ENCODE peak calls at places on chromosome 9, in eight cellular contexts. One of them, this sample, is unnamed.

GRCh38 chr9:134566196-134566822 is 75.3 kb upstream of the COL5A1 start:
- DNase-seq in EH: no peak
- DNase-seq in NCI-H1092 treated with DMSO at 0.1 percent for 48 hours: no peak
- DNase-seq in GM13976: no peak
- DNase-seq in GM12865: no peak
- DNase-seq in stimulated activated naive CD4-positive, alpha-beta T cell: no peak
- DNase-seq in T-helper 9 cell: no peak
- DNase-seq in stimulated activated CD8-positive, alpha-beta memory T cell treated with anti-CD3 and anti-CD28 coated beads, Interleukin-12 subunit alpha, Interleukin-12 subunit beta, amount 100 ng/mL, for 4 hours: no peak
- DNase-seq in this sample: no peak

GRCh38 chr9:127572961-127573727 is 38.9 kb upstream of the STXBP1 start:
- DNase-seq in EH: peak
- DNase-seq in NCI-H1092 treated with DMSO at 0.1 percent for 48 hours: no peak
- DNase-seq in GM13976: no peak
- DNase-seq in GM12865: no peak
- DNase-seq in stimulated activated naive CD4-positive, alpha-beta T cell: no peak
- DNase-seq in T-helper 9 cell: no peak
- DNase-seq in stimulated activated CD8-positive, alpha-beta memory T cell treated with anti-CD3 and anti-CD28 coated beads, Interleukin-12 subunit alpha, Interleukin-12 subunit beta, amount 100 ng/mL, for 4 hours: no peak
- DNase-seq in this sample: no peak

GRCh38 chr9:134251296-134251695 is 75.0 kb upstream of the RXRA start:
- DNase-seq in EH: no peak
- DNase-seq in NCI-H1092 treated with DMSO at 0.1 percent for 48 hours: no peak
- DNase-seq in GM13976: no peak
- DNase-seq in GM12865: no peak
- DNase-seq in stimulated activated naive CD4-positive, alpha-beta T cell: no peak
- DNase-seq in T-helper 9 cell: no peak
- DNase-seq in stimulated activated CD8-positive, alpha-beta memory T cell treated with anti-CD3 and anti-CD28 coated beads, Interleukin-12 subunit alpha, Interleukin-12 subunit beta, amount 100 ng/mL, for 4 hours: no peak
- DNase-seq in this sample: no peak

GRCh38 chr9:131395027-131395744 is 1.3 kb downstream of the PRRC2B start:
- DNase-seq in EH: peak
- DNase-seq in NCI-H1092 treated with DMSO at 0.1 percent for 48 hours: no peak
- DNase-seq in GM13976: peak
- DNase-seq in GM12865: peak
- DNase-seq in stimulated activated naive CD4-positive, alpha-beta T cell: peak
- DNase-seq in T-helper 9 cell: peak
- DNase-seq in stimulated activated CD8-positive, alpha-beta memory T cell treated with anti-CD3 and anti-CD28 coated beads, Interleukin-12 subunit alpha, Interleukin-12 subunit beta, amount 100 ng/mL, for 4 hours: peak
- DNase-seq in this sample: peak

GRCh38 chr9:136399176-136400037 is 563 bp downstream of the SNAPC4 start:
- DNase-seq in EH: peak
- DNase-seq in NCI-H1092 treated with DMSO at 0.1 percent for 48 hours: no peak
- DNase-seq in GM13976: peak
- DNase-seq in GM12865: peak
- DNase-seq in stimulated activated naive CD4-positive, alpha-beta T cell: no peak
- DNase-seq in T-helper 9 cell: peak
- DNase-seq in stimulated activated CD8-positive, alpha-beta memory T cell treated with anti-CD3 and anti-CD28 coated beads, Interleukin-12 subunit alpha, Interleukin-12 subunit beta, amount 100 ng/mL, for 4 hours: peak
- DNase-seq in this sample: peak

GRCh38 chr9:135588886-135589595 is 27.5 kb downstream of the PAEP start:
- DNase-seq in EH: no peak
- DNase-seq in NCI-H1092 treated with DMSO at 0.1 percent for 48 hours: no peak
- DNase-seq in GM13976: peak
- DNase-seq in GM12865: no peak
- DNase-seq in stimulated activated naive CD4-positive, alpha-beta T cell: no peak
- DNase-seq in T-helper 9 cell: no peak
- DNase-seq in stimulated activated CD8-positive, alpha-beta memory T cell treated with anti-CD3 and anti-CD28 coated beads, Interleukin-12 subunit alpha, Interleukin-12 subunit beta, amount 100 ng/mL, for 4 hours: no peak
- DNase-seq in this sample: no peak

GRCh38 chr9:116002624-116003023 is 151.0 kb upstream of the PAPPA start:
- DNase-seq in EH: peak
- DNase-seq in NCI-H1092 treated with DMSO at 0.1 percent for 48 hours: no peak
- DNase-seq in GM13976: no peak
- DNase-seq in GM12865: no peak
- DNase-seq in stimulated activated naive CD4-positive, alpha-beta T cell: no peak
- DNase-seq in T-helper 9 cell: no peak
- DNase-seq in stimulated activated CD8-positive, alpha-beta memory T cell treated with anti-CD3 and anti-CD28 coated beads, Interleukin-12 subunit alpha, Interleukin-12 subunit beta, amount 100 ng/mL, for 4 hours: no peak
- DNase-seq in this sample: no peak

GRCh38 chr9:98994226-98995058 is 50.7 kb downstream of the COL15A1 start:
- DNase-seq in EH: no peak
- DNase-seq in NCI-H1092 treated with DMSO at 0.1 percent for 48 hours: no peak
- DNase-seq in GM13976: no peak
- DNase-seq in GM12865: no peak
- DNase-seq in stimulated activated naive CD4-positive, alpha-beta T cell: no peak
- DNase-seq in T-helper 9 cell: no peak
- DNase-seq in stimulated activated CD8-positive, alpha-beta memory T cell treated with anti-CD3 and anti-CD28 coated beads, Interleukin-12 subunit alpha, Interleukin-12 subunit beta, amount 100 ng/mL, for 4 hours: no peak
- DNase-seq in this sample: no peak

GRCh38 chr9:94950733-94951590 is 224.5 kb downstream of the AOPEP start:
- DNase-seq in EH: peak
- DNase-seq in NCI-H1092 treated with DMSO at 0.1 percent for 48 hours: no peak
- DNase-seq in GM13976: no peak
- DNase-seq in GM12865: no peak
- DNase-seq in stimulated activated naive CD4-positive, alpha-beta T cell: no peak
- DNase-seq in T-helper 9 cell: no peak
- DNase-seq in stimulated activated CD8-positive, alpha-beta memory T cell treated with anti-CD3 and anti-CD28 coated beads, Interleukin-12 subunit alpha, Interleukin-12 subunit beta, amount 100 ng/mL, for 4 hours: no peak
- DNase-seq in this sample: no peak

GRCh38 chr9:130177898-130178805 is 5.9 kb downstream of the NCS1 start:
- DNase-seq in EH: peak
- DNase-seq in NCI-H1092 treated with DMSO at 0.1 percent for 48 hours: no peak
- DNase-seq in GM13976: no peak
- DNase-seq in GM12865: no peak
- DNase-seq in stimulated activated naive CD4-positive, alpha-beta T cell: no peak
- DNase-seq in T-helper 9 cell: no peak
- DNase-seq in stimulated activated CD8-positive, alpha-beta memory T cell treated with anti-CD3 and anti-CD28 coated beads, Interleukin-12 subunit alpha, Interleukin-12 subunit beta, amount 100 ng/mL, for 4 hours: no peak
- DNase-seq in this sample: no peak

GRCh38 chr9:97830884-97831829 is 21.9 kb upstream of the FOXE1 start:
- DNase-seq in EH: no peak
- DNase-seq in NCI-H1092 treated with DMSO at 0.1 percent for 48 hours: no peak
- DNase-seq in GM13976: no peak
- DNase-seq in GM12865: no peak
- DNase-seq in stimulated activated naive CD4-positive, alpha-beta T cell: no peak
- DNase-seq in T-helper 9 cell: no peak
- DNase-seq in stimulated activated CD8-positive, alpha-beta memory T cell treated with anti-CD3 and anti-CD28 coated beads, Interleukin-12 subunit alpha, Interleukin-12 subunit beta, amount 100 ng/mL, for 4 hours: no peak
- DNase-seq in this sample: no peak

GRCh38 chr9:37531699-37532098 is 44.5 kb downstream of the FBXO10 start:
- DNase-seq in EH: no peak
- DNase-seq in NCI-H1092 treated with DMSO at 0.1 percent for 48 hours: no peak
- DNase-seq in GM13976: no peak
- DNase-seq in GM12865: peak
- DNase-seq in stimulated activated naive CD4-positive, alpha-beta T cell: no peak
- DNase-seq in T-helper 9 cell: peak
- DNase-seq in stimulated activated CD8-positive, alpha-beta memory T cell treated with anti-CD3 and anti-CD28 coated beads, Interleukin-12 subunit alpha, Interleukin-12 subunit beta, amount 100 ng/mL, for 4 hours: no peak
- DNase-seq in this sample: peak

GRCh38 chr9:36865731-36866635 is 168.1 kb downstream of the PAX5 start:
- DNase-seq in EH: no peak
- DNase-seq in NCI-H1092 treated with DMSO at 0.1 percent for 48 hours: no peak
- DNase-seq in GM13976: no peak
- DNase-seq in GM12865: no peak
- DNase-seq in stimulated activated naive CD4-positive, alpha-beta T cell: no peak
- DNase-seq in T-helper 9 cell: no peak
- DNase-seq in stimulated activated CD8-positive, alpha-beta memory T cell treated with anti-CD3 and anti-CD28 coated beads, Interleukin-12 subunit alpha, Interleukin-12 subunit beta, amount 100 ng/mL, for 4 hours: no peak
- DNase-seq in this sample: no peak

GRCh38 chr9:110298028-110298605 is 39.5 kb downstream of the TXNDC8 start:
- DNase-seq in EH: no peak
- DNase-seq in NCI-H1092 treated with DMSO at 0.1 percent for 48 hours: no peak
- DNase-seq in GM13976: no peak
- DNase-seq in GM12865: no peak
- DNase-seq in stimulated activated naive CD4-positive, alpha-beta T cell: no peak
- DNase-seq in T-helper 9 cell: no peak
- DNase-seq in stimulated activated CD8-positive, alpha-beta memory T cell treated with anti-CD3 and anti-CD28 coated beads, Interleukin-12 subunit alpha, Interleukin-12 subunit beta, amount 100 ng/mL, for 4 hours: no peak
- DNase-seq in this sample: no peak

GRCh38 chr9:136881691-136882108 is 4.6 kb upstream of the TRAF2 start:
- DNase-seq in EH: peak
- DNase-seq in NCI-H1092 treated with DMSO at 0.1 percent for 48 hours: no peak
- DNase-seq in GM13976: peak
- DNase-seq in GM12865: peak
- DNase-seq in stimulated activated naive CD4-positive, alpha-beta T cell: no peak
- DNase-seq in T-helper 9 cell: no peak
- DNase-seq in stimulated activated CD8-positive, alpha-beta memory T cell treated with anti-CD3 and anti-CD28 coated beads, Interleukin-12 subunit alpha, Interleukin-12 subunit beta, amount 100 ng/mL, for 4 hours: no peak
- DNase-seq in this sample: peak

GRCh38 chr9:76456202-76456926 is 2.6 kb upstream of the GCNT1 start:
- DNase-seq in EH: peak
- DNase-seq in NCI-H1092 treated with DMSO at 0.1 percent for 48 hours: peak
- DNase-seq in GM13976: peak
- DNase-seq in GM12865: peak
- DNase-seq in stimulated activated naive CD4-positive, alpha-beta T cell: peak
- DNase-seq in T-helper 9 cell: peak
- DNase-seq in stimulated activated CD8-positive, alpha-beta memory T cell treated with anti-CD3 and anti-CD28 coated beads, Interleukin-12 subunit alpha, Interleukin-12 subunit beta, amount 100 ng/mL, for 4 hours: no peak
- DNase-seq in this sample: peak

GRCh38 chr9:127214421-127215265 is 49.9 kb upstream of the GARNL3 start:
- DNase-seq in EH: peak
- DNase-seq in NCI-H1092 treated with DMSO at 0.1 percent for 48 hours: peak
- DNase-seq in GM13976: peak
- DNase-seq in GM12865: peak
- DNase-seq in stimulated activated naive CD4-positive, alpha-beta T cell: peak
- DNase-seq in T-helper 9 cell: peak
- DNase-seq in stimulated activated CD8-positive, alpha-beta memory T cell treated with anti-CD3 and anti-CD28 coated beads, Interleukin-12 subunit alpha, Interleukin-12 subunit beta, amount 100 ng/mL, for 4 hours: no peak
- DNase-seq in this sample: peak

GRCh38 chr9:89380437-89381307 is 62.4 kb downstream of the SECISBP2 start:
- DNase-seq in EH: no peak
- DNase-seq in NCI-H1092 treated with DMSO at 0.1 percent for 48 hours: no peak
- DNase-seq in GM13976: no peak
- DNase-seq in GM12865: no peak
- DNase-seq in stimulated activated naive CD4-positive, alpha-beta T cell: no peak
- DNase-seq in T-helper 9 cell: no peak
- DNase-seq in stimulated activated CD8-positive, alpha-beta memory T cell treated with anti-CD3 and anti-CD28 coated beads, Interleukin-12 subunit alpha, Interleukin-12 subunit beta, amount 100 ng/mL, for 4 hours: no peak
- DNase-seq in this sample: no peak

GRCh38 chr9:127980706-127981558 is at the start of gene EEIG1:
- DNase-seq in EH: peak
- DNase-seq in NCI-H1092 treated with DMSO at 0.1 percent for 48 hours: peak
- DNase-seq in GM13976: peak
- DNase-seq in GM12865: peak
- DNase-seq in stimulated activated naive CD4-positive, alpha-beta T cell: peak
- DNase-seq in T-helper 9 cell: peak
- DNase-seq in stimulated activated CD8-positive, alpha-beta memory T cell treated with anti-CD3 and anti-CD28 coated beads, Interleukin-12 subunit alpha, Interleukin-12 subunit beta, amount 100 ng/mL, for 4 hours: peak
- DNase-seq in this sample: peak

GRCh38 chr9:122364117-122364782 is 6.6 kb upstream of the PTGS1 start:
- DNase-seq in EH: peak
- DNase-seq in NCI-H1092 treated with DMSO at 0.1 percent for 48 hours: no peak
- DNase-seq in GM13976: no peak
- DNase-seq in GM12865: no peak
- DNase-seq in stimulated activated naive CD4-positive, alpha-beta T cell: no peak
- DNase-seq in T-helper 9 cell: no peak
- DNase-seq in stimulated activated CD8-positive, alpha-beta memory T cell treated with anti-CD3 and anti-CD28 coated beads, Interleukin-12 subunit alpha, Interleukin-12 subunit beta, amount 100 ng/mL, for 4 hours: no peak
- DNase-seq in this sample: no peak

GRCh38 chr9:130640681-130641080 is 23.7 kb upstream of the PRDM12 start:
- DNase-seq in EH: no peak
- DNase-seq in NCI-H1092 treated with DMSO at 0.1 percent for 48 hours: no peak
- DNase-seq in GM13976: no peak
- DNase-seq in GM12865: no peak
- DNase-seq in stimulated activated naive CD4-positive, alpha-beta T cell: no peak
- DNase-seq in T-helper 9 cell: no peak
- DNase-seq in stimulated activated CD8-positive, alpha-beta memory T cell treated with anti-CD3 and anti-CD28 coated beads, Interleukin-12 subunit alpha, Interleukin-12 subunit beta, amount 100 ng/mL, for 4 hours: no peak
- DNase-seq in this sample: no peak

GRCh38 chr9:131622536-131622935 is 77.2 kb downstream of the PRRT1B start:
- DNase-seq in EH: no peak
- DNase-seq in NCI-H1092 treated with DMSO at 0.1 percent for 48 hours: no peak
- DNase-seq in GM13976: peak
- DNase-seq in GM12865: peak
- DNase-seq in stimulated activated naive CD4-positive, alpha-beta T cell: no peak
- DNase-seq in T-helper 9 cell: no peak
- DNase-seq in stimulated activated CD8-positive, alpha-beta memory T cell treated with anti-CD3 and anti-CD28 coated beads, Interleukin-12 subunit alpha, Interleukin-12 subunit beta, amount 100 ng/mL, for 4 hours: no peak
- DNase-seq in this sample: no peak

GRCh38 chr9:94801242-94801641 is 74.7 kb downstream of the AOPEP start:
- DNase-seq in EH: peak
- DNase-seq in NCI-H1092 treated with DMSO at 0.1 percent for 48 hours: no peak
- DNase-seq in GM13976: no peak
- DNase-seq in GM12865: no peak
- DNase-seq in stimulated activated naive CD4-positive, alpha-beta T cell: no peak
- DNase-seq in T-helper 9 cell: no peak
- DNase-seq in stimulated activated CD8-positive, alpha-beta memory T cell treated with anti-CD3 and anti-CD28 coated beads, Interleukin-12 subunit alpha, Interleukin-12 subunit beta, amount 100 ng/mL, for 4 hours: no peak
- DNase-seq in this sample: no peak

GRCh38 chr9:110541950-110542349 is 37.6 kb downstream of the SVEP1 start:
- DNase-seq in EH: no peak
- DNase-seq in NCI-H1092 treated with DMSO at 0.1 percent for 48 hours: no peak
- DNase-seq in GM13976: no peak
- DNase-seq in GM12865: no peak
- DNase-seq in stimulated activated naive CD4-positive, alpha-beta T cell: no peak
- DNase-seq in T-helper 9 cell: no peak
- DNase-seq in stimulated activated CD8-positive, alpha-beta memory T cell treated with anti-CD3 and anti-CD28 coated beads, Interleukin-12 subunit alpha, Interleukin-12 subunit beta, amount 100 ng/mL, for 4 hours: no peak
- DNase-seq in this sample: no peak

GRCh38 chr9:101486693-101487442 is 46.8 kb upstream of the RNF20 start:
- DNase-seq in EH: peak
- DNase-seq in NCI-H1092 treated with DMSO at 0.1 percent for 48 hours: peak
- DNase-seq in GM13976: no peak
- DNase-seq in GM12865: no peak
- DNase-seq in stimulated activated naive CD4-positive, alpha-beta T cell: no peak
- DNase-seq in T-helper 9 cell: no peak
- DNase-seq in stimulated activated CD8-positive, alpha-beta memory T cell treated with anti-CD3 and anti-CD28 coated beads, Interleukin-12 subunit alpha, Interleukin-12 subunit beta, amount 100 ng/mL, for 4 hours: no peak
- DNase-seq in this sample: no peak

GRCh38 chr9:133204993-133205336 is 4.1 kb downstream of the OBP2B start:
- DNase-seq in EH: no peak
- DNase-seq in NCI-H1092 treated with DMSO at 0.1 percent for 48 hours: no peak
- DNase-seq in GM13976: no peak
- DNase-seq in GM12865: no peak
- DNase-seq in stimulated activated naive CD4-positive, alpha-beta T cell: no peak
- DNase-seq in T-helper 9 cell: no peak
- DNase-seq in stimulated activated CD8-positive, alpha-beta memory T cell treated with anti-CD3 and anti-CD28 coated beads, Interleukin-12 subunit alpha, Interleukin-12 subunit beta, amount 100 ng/mL, for 4 hours: no peak
- DNase-seq in this sample: no peak

GRCh38 chr9:119094086-119094485 is 275.1 kb downstream of the BRINP1 start:
- DNase-seq in EH: no peak
- DNase-seq in NCI-H1092 treated with DMSO at 0.1 percent for 48 hours: no peak
- DNase-seq in GM13976: no peak
- DNase-seq in GM12865: no peak
- DNase-seq in stimulated activated naive CD4-positive, alpha-beta T cell: no peak
- DNase-seq in T-helper 9 cell: no peak
- DNase-seq in stimulated activated CD8-positive, alpha-beta memory T cell treated with anti-CD3 and anti-CD28 coated beads, Interleukin-12 subunit alpha, Interleukin-12 subunit beta, amount 100 ng/mL, for 4 hours: no peak
- DNase-seq in this sample: no peak

GRCh38 chr9:81915801-81916505 is 12.3 kb upstream of the SPATA31D4 start:
- DNase-seq in EH: peak
- DNase-seq in NCI-H1092 treated with DMSO at 0.1 percent for 48 hours: no peak
- DNase-seq in GM13976: no peak
- DNase-seq in GM12865: no peak
- DNase-seq in stimulated activated naive CD4-positive, alpha-beta T cell: no peak
- DNase-seq in T-helper 9 cell: no peak
- DNase-seq in stimulated activated CD8-positive, alpha-beta memory T cell treated with anti-CD3 and anti-CD28 coated beads, Interleukin-12 subunit alpha, Interleukin-12 subunit beta, amount 100 ng/mL, for 4 hours: no peak
- DNase-seq in this sample: no peak

GRCh38 chr9:76219555-76220151 is 174.6 kb downstream of the RFK start:
- DNase-seq in EH: no peak
- DNase-seq in NCI-H1092 treated with DMSO at 0.1 percent for 48 hours: peak
- DNase-seq in GM13976: no peak
- DNase-seq in GM12865: no peak
- DNase-seq in stimulated activated naive CD4-positive, alpha-beta T cell: no peak
- DNase-seq in T-helper 9 cell: no peak
- DNase-seq in stimulated activated CD8-positive, alpha-beta memory T cell treated with anti-CD3 and anti-CD28 coated beads, Interleukin-12 subunit alpha, Interleukin-12 subunit beta, amount 100 ng/mL, for 4 hours: no peak
- DNase-seq in this sample: no peak

GRCh38 chr9:71830131-71830530 is 61.8 kb upstream of the CEMIP2 start:
- DNase-seq in EH: no peak
- DNase-seq in NCI-H1092 treated with DMSO at 0.1 percent for 48 hours: no peak
- DNase-seq in GM13976: no peak
- DNase-seq in GM12865: no peak
- DNase-seq in stimulated activated naive CD4-positive, alpha-beta T cell: no peak
- DNase-seq in T-helper 9 cell: no peak
- DNase-seq in stimulated activated CD8-positive, alpha-beta memory T cell treated with anti-CD3 and anti-CD28 coated beads, Interleukin-12 subunit alpha, Interleukin-12 subunit beta, amount 100 ng/mL, for 4 hours: no peak
- DNase-seq in this sample: no peak